ENCODE peak calls at places on chromosomes 11 and 22, in five cellular contexts. One of them, this sample, is unnamed.

GRCh38 chr11:70915158-70915795 is 337.1 kb downstream of the SHANK2 start:
- DNase-seq in testis: no peak
- DNase-seq in K562: no peak
- DNase-seq in Peyer's patch: no peak
- DNase-seq in body of pancreas: no peak
- DNase-seq in this sample: no peak

GRCh38 chr11:78030429-78031325 is 7.6 kb upstream of the KCTD14 start:
- DNase-seq in testis: peak; percentile 78
- DNase-seq in K562: no peak
- DNase-seq in Peyer's patch: peak; percentile 59
- DNase-seq in body of pancreas: peak; percentile 91
- DNase-seq in this sample: peak; percentile 84

GRCh38 chr11:1160231-1161101 is 2.7 kb downstream of the MUC5AC start:
- DNase-seq in testis: peak; percentile 11
- DNase-seq in K562: no peak
- DNase-seq in Peyer's patch: peak; percentile 40
- DNase-seq in body of pancreas: no peak
- DNase-seq in this sample: peak; percentile 18

GRCh38 chr22:42752912-42753311 is 32.2 kb upstream of the A4GALT start:
- DNase-seq in testis: no peak
- DNase-seq in K562: no peak
- DNase-seq in Peyer's patch: no peak
- DNase-seq in body of pancreas: no peak
- DNase-seq in this sample: no peak

GRCh38 chr22:49351761-49352221 is 475.9 kb downstream of the BRD1 start:
- DNase-seq in testis: no peak
- DNase-seq in K562: no peak
- DNase-seq in Peyer's patch: peak; percentile 34
- DNase-seq in body of pancreas: no peak
- DNase-seq in this sample: no peak

GRCh38 chr11:117823294-117823940 is 1.1 kb downstream of the FXYD2 start:
- DNase-seq in testis: peak; percentile 12
- DNase-seq in K562: peak; percentile 27
- DNase-seq in Peyer's patch: peak; percentile 47
- DNase-seq in body of pancreas: no peak
- DNase-seq in this sample: peak; percentile 30

GRCh38 chr11:1873048-1873812 is 18.5 kb downstream of the PRR33 start:
- DNase-seq in testis: no peak
- DNase-seq in K562: no peak
- DNase-seq in Peyer's patch: no peak
- DNase-seq in body of pancreas: peak; percentile 1
- DNase-seq in this sample: no peak

GRCh38 chr11:99234534-99234933 is 213.8 kb downstream of the CNTN5 start:
- DNase-seq in testis: no peak
- DNase-seq in K562: no peak
- DNase-seq in Peyer's patch: no peak
- DNase-seq in body of pancreas: no peak
- DNase-seq in this sample: no peak

GRCh38 chr11:298406-299065 is 790 bp downstream of the IFITM5 start:
- DNase-seq in testis: no peak
- DNase-seq in K562: no peak
- DNase-seq in Peyer's patch: peak; percentile 62
- DNase-seq in body of pancreas: peak; percentile 64
- DNase-seq in this sample: no peak

GRCh38 chr22:46798366-46799057 is 36.1 kb downstream of the TBC1D22A start:
- DNase-seq in testis: peak; percentile 86
- DNase-seq in K562: peak; percentile 65
- DNase-seq in Peyer's patch: peak; percentile 92
- DNase-seq in body of pancreas: peak; percentile 85
- DNase-seq in this sample: peak; percentile 73

GRCh38 chr11:92455221-92455790 is 230.7 kb downstream of the FAT3 start:
- DNase-seq in testis: no peak
- DNase-seq in K562: no peak
- DNase-seq in Peyer's patch: no peak
- DNase-seq in body of pancreas: no peak
- DNase-seq in this sample: no peak

GRCh38 chr11:96207459-96208449 is 135.2 kb downstream of the MAML2 start:
- DNase-seq in testis: no peak
- DNase-seq in K562: no peak
- DNase-seq in Peyer's patch: peak; percentile 66
- DNase-seq in body of pancreas: no peak
- DNase-seq in this sample: peak; percentile 45

GRCh38 chr11:127627629-127628462 is 627.3 kb upstream of the KIRREL3 start:
- DNase-seq in testis: peak; percentile 21
- DNase-seq in K562: no peak
- DNase-seq in Peyer's patch: peak; percentile 65
- DNase-seq in body of pancreas: peak; percentile 78
- DNase-seq in this sample: peak; percentile 73

GRCh38 chr11:7278314-7278917 is 26.7 kb downstream of the SYT9 start:
- DNase-seq in testis: peak; percentile 20
- DNase-seq in K562: peak; percentile 31
- DNase-seq in Peyer's patch: no peak
- DNase-seq in body of pancreas: peak; percentile 34
- DNase-seq in this sample: no peak

GRCh38 chr11:45451766-45452440 is 165.8 kb upstream of the SYT13 start:
- DNase-seq in testis: no peak
- DNase-seq in K562: no peak
- DNase-seq in Peyer's patch: no peak
- DNase-seq in body of pancreas: no peak
- DNase-seq in this sample: no peak
- H3K4me3 ChIP-seq in testis: no peak overlapping the region
- H3K4me3 ChIP-seq in K562: no peak overlapping the region
- H3K4me3 ChIP-seq in Peyer's patch: no peak overlapping the region
- H3K4me3 ChIP-seq in body of pancreas: no peak overlapping the region
- H3K4me3 ChIP-seq in this sample: no peak overlapping the region

GRCh38 chr22:38312261-38312800 is 4.9 kb downstream of the CSNK1E start:
- DNase-seq in testis: no peak
- DNase-seq in K562: no peak
- DNase-seq in Peyer's patch: no peak
- DNase-seq in body of pancreas: no peak
- DNase-seq in this sample: no peak
- H3K4me1 ChIP-seq in testis: peaks cover 51% of the 10 kb centered on the region
- H3K4me1 ChIP-seq in K562: no peaks in the 10 kb centered on the region
- H3K4me1 ChIP-seq in Peyer's patch: peaks cover 73% of the 10 kb centered on the region
- H3K4me1 ChIP-seq in body of pancreas: peaks cover 49% of the 10 kb centered on the region
- H3K4me1 ChIP-seq in this sample: peaks cover 28% of the 10 kb centered on the region

GRCh38 chr11:111548542-111548941 is 8.0 kb downstream of the LAYN start:
- DNase-seq in testis: no peak
- DNase-seq in K562: no peak
- DNase-seq in Peyer's patch: no peak
- DNase-seq in body of pancreas: no peak
- DNase-seq in this sample: no peak
- H3K4me3 ChIP-seq in testis: no peak overlapping the region
- H3K4me3 ChIP-seq in K562: no peak overlapping the region
- H3K4me3 ChIP-seq in Peyer's patch: no peak overlapping the region
- H3K4me3 ChIP-seq in body of pancreas: no peak overlapping the region
- H3K4me3 ChIP-seq in this sample: no peak overlapping the region

DNA sequence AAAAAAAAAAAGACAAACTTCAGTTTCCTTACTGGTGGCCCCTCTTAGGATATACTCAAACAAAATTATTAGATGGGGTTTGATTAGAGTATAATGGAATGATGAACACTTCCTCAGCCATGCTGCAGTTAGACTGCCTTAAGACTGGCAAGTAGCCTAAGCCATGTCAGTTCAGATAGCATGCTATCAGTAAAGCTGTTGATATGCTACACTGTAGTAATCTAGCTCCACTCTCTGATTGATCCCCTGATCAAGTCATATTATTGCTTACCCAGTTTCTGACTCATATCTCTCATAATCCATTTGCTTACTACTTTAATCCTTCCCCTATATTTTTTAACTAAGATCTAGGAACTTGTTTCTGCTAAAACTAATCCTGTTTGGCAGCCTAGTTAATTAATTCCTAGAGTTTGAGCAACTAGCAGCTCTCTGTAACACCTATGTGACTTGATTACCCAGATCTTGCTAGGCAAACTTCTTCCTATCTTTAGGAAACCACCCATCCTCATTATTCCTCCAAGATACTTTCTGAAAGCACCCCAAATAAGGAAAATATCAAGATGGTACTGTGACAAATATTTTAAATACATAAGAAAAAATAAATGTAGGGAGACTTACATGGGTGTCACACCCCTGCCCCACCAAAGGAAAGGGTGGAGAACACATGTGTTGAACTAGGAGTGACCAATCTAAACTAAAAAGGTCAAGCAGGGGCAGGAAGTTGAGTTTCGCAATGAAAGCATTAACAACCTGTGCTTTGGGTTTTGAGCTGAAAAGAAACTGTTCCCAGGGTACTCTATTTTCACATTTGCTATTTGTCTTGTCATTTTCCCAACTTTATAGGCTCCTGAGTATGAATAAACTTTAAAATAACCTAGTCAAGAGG is 43.2 kb downstream of the PIK3C2A start:
- DNase-seq in testis: no peak
- DNase-seq in K562: peak; percentile 34
- DNase-seq in Peyer's patch: no peak
- DNase-seq in body of pancreas: no peak
- DNase-seq in this sample: peak; percentile 17
- H3K4me1 ChIP-seq in testis: peaks cover 19% of the 10 kb centered on the region
- H3K4me1 ChIP-seq in K562: peaks cover 22% of the 10 kb centered on the region
- H3K4me1 ChIP-seq in Peyer's patch: peaks cover 29% of the 10 kb centered on the region
- H3K4me1 ChIP-seq in body of pancreas: peaks cover 41% of the 10 kb centered on the region
- H3K4me1 ChIP-seq in this sample: peaks cover 13% of the 10 kb centered on the region